ENCODE peak calls at places on chromosomes 1 and 21, in four cellular contexts. One of them, this sample, is unnamed.

GRCh38 chr1:103239034-103239433 is 130.7 kb upstream of the COL11A1 start:
- DNase-seq in K562: no peak
- DNase-seq in HepG2: no peak
- DNase-seq in HCT116: no peak
- DNase-seq in this sample: no peak

GRCh38 chr1:214665606-214666110 is 62.7 kb downstream of the CENPF start:
- DNase-seq in HepG2: no peak
- DNase-seq in HCT116: no peak
- DNase-seq in K562: no peak
- DNase-seq in this sample: no peak

GRCh38 chr1:29341936-29342335 is 105.6 kb downstream of the PTPRU start:
- DNase-seq in K562: no peak
- DNase-seq in HepG2: no peak
- DNase-seq in HCT116: no peak
- DNase-seq in this sample: no peak

GRCh38 chr1:22760453-22760852 is 49.8 kb downstream of the EPHB2 start:
- DNase-seq in K562: no peak
- DNase-seq in HepG2: no peak
- DNase-seq in HCT116: no peak
- DNase-seq in this sample: no peak

GRCh38 chr1:161089251-161089924 is at the start of gene NECTIN4:
- DNase-seq in HCT116: no peak
- DNase-seq in HepG2: no peak
- DNase-seq in K562: no peak
- DNase-seq in this sample: no peak

GRCh38 chr21:19913995-19914394 is 1084.2 kb upstream of the NCAM2 start:
- DNase-seq in K562: no peak
- DNase-seq in HepG2: no peak
- DNase-seq in HCT116: no peak
- DNase-seq in this sample: no peak

GRCh38 chr1:29592731-29593130 is 356.4 kb downstream of the PTPRU start:
- DNase-seq in HCT116: no peak
- DNase-seq in K562: no peak
- DNase-seq in HepG2: no peak
- DNase-seq in this sample: no peak

GRCh38 chr1:184025242-184025675 is 12.3 kb downstream of the COLGALT2 start:
- DNase-seq in HepG2: peak; percentile 80
- DNase-seq in K562: no peak
- DNase-seq in HCT116: no peak
- DNase-seq in this sample: no peak

GRCh38 chr1:180282401-180282800 is 52.3 kb downstream of the LHX4 start:
- DNase-seq in HCT116: no peak
- DNase-seq in HepG2: no peak
- DNase-seq in K562: no peak
- DNase-seq in this sample: no peak

GRCh38 chr1:71030021-71030420 is 17.6 kb downstream of the PTGER3 start:
- DNase-seq in HCT116: no peak
- DNase-seq in K562: no peak
- DNase-seq in HepG2: no peak
- DNase-seq in this sample: no peak

GRCh38 chr1:64302971-64303370 is 99.5 kb downstream of the UBE2U start:
- DNase-seq in HCT116: no peak
- DNase-seq in K562: no peak
- DNase-seq in HepG2: no peak
- DNase-seq in this sample: no peak

GRCh38 chr1:153849487-153850185 is 73.1 kb downstream of the GATAD2B start:
- DNase-seq in HepG2: no peak
- DNase-seq in HCT116: no peak
- DNase-seq in K562: no peak
- DNase-seq in this sample: no peak

GRCh38 chr21:36627242-36627641 is 71.7 kb upstream of the SIM2 start:
- DNase-seq in HCT116: no peak
- DNase-seq in HepG2: no peak
- DNase-seq in K562: no peak
- DNase-seq in this sample: no peak

GRCh38 chr1:24888971-24889670 is 41.0 kb downstream of the RUNX3 start:
- DNase-seq in K562: no peak
- DNase-seq in HepG2: no peak
- DNase-seq in HCT116: no peak
- DNase-seq in this sample: no peak

GRCh38 chr1:97693601-97694000 is 227.2 kb downstream of the DPYD start:
- DNase-seq in HepG2: no peak
- DNase-seq in HCT116: no peak
- DNase-seq in K562: no peak
- DNase-seq in this sample: no peak

GRCh38 chr1:30758785-30759380 is 1.3 kb upstream of the LAPTM5 start:
- DNase-seq in HCT116: peak; percentile 42
- DNase-seq in K562: peak; percentile 71
- DNase-seq in HepG2: no peak
- DNase-seq in this sample: no peak

GRCh38 chr1:109717729-109718128 is 5.7 kb downstream of the GSTM5 start:
- DNase-seq in HepG2: no peak
- DNase-seq in K562: no peak
- DNase-seq in HCT116: no peak
- DNase-seq in this sample: no peak

GRCh38 chr1:162835157-162835899 is 25.6 kb downstream of the CCDC190 start:
- DNase-seq in K562: no peak
- DNase-seq in HCT116: no peak
- DNase-seq in HepG2: no peak
- DNase-seq in this sample: no peak

GRCh38 chr1:212944209-212944901 is 6.0 kb upstream of the VASH2 start:
- DNase-seq in HCT116: no peak
- DNase-seq in HepG2: no peak
- DNase-seq in K562: no peak
- DNase-seq in this sample: no peak

GRCh38 chr1:232873931-232874330 is 68.7 kb downstream of the MAP10 start:
- DNase-seq in K562: no peak
- DNase-seq in HepG2: no peak
- DNase-seq in HCT116: no peak
- DNase-seq in this sample: no peak

GRCh38 chr1:32984090-32984828 is 19.6 kb upstream of the RNF19B start:
- DNase-seq in K562: no peak
- DNase-seq in HCT116: no peak
- DNase-seq in HepG2: no peak
- DNase-seq in this sample: no peak

GRCh38 chr1:32980080-32980479 is 15.5 kb upstream of the RNF19B start:
- DNase-seq in K562: no peak
- DNase-seq in HCT116: no peak
- DNase-seq in HepG2: no peak
- DNase-seq in this sample: no peak

GRCh38 chr1:32978854-32979253 is 14.2 kb upstream of the RNF19B start:
- DNase-seq in HCT116: no peak
- DNase-seq in HepG2: no peak
- DNase-seq in K562: no peak
- DNase-seq in this sample: no peak

GRCh38 chr1:32983039-32983438 is 18.4 kb upstream of the RNF19B start:
- DNase-seq in K562: no peak
- DNase-seq in HCT116: no peak
- DNase-seq in HepG2: no peak
- DNase-seq in this sample: no peak

DNA sequence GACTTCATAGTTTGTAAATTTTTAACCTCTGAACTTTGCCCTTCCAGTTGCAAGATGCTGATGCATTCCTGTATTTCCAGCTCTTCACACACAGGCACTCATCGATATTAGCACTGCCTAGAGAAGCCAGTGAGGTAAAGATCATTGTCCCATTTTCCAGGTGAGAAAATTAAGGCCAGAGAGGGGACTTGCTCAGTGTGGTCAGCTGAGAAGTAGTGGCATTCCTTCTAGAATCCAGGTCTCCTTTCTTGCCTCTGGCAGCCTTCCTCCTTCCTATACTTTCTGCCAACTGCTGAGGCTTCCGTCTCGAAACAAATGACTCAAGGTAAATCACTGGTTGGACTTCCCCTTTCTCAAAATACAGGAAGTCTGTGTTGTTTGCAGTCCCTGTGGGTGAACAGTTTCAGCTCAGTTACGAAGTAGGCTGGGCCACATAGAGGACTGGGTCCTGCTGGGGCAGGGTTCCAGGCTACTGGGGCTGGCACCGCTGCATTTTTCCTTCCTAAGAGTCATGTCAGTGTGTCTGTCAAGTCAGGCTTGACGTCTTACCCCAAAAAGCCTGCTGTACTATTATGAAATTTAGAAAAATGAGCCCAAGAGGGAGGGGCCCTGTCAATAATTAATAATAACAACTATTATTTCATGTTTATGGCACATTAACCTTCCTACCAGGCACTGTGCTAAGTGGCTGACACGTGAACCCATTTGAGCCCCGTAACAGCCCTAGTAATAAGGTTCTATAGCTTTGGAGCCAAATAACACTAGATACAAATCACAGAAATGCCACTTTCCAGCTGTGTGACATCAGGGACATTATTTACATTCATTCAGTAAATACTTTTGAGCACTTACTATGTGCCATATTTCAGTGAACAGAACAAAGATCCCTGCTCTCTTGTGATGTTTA is 16.6 kb upstream of the RNF19B start:
- DNase-seq in K562: no peak
- DNase-seq in HepG2: no peak
- DNase-seq in HCT116: no peak
- DNase-seq in this sample: peak; percentile 89
- TF ChIP-seq TCF7L2 in K562: no peak
- TF ChIP-seq TCF7L2 in HepG2: no peak
- TF ChIP-seq TCF7L2 in HCT116: no peak
- TF ChIP-seq TCF7L2 in this sample: no peak

DNA sequence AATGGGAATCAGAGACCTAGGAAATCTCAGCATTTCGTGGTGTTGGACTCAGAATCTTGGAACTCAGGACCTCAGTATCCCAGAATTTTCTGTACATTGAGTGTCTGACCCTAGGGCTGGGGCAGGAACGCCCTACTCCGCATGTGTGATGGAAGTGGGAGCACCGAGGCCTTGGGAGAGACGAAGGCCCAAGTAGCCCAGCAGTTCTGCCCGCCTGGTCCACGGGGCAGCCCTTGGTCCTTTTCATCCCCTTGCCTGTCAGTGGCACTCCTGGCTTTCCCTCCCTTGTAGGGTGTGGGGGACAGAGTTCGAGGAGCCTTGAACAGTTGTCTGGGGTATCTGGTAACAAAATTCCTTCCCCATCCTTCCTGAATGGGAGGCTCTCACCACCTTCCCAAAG is 10.2 kb downstream of the A3GALT2 start:
- DNase-seq in K562: no peak
- DNase-seq in HepG2: no peak
- DNase-seq in HCT116: no peak
- DNase-seq in this sample: no peak
- TF ChIP-seq SIN3A in K562: no peak
- TF ChIP-seq SIN3A in HepG2: no peak
- TF ChIP-seq SIN3A in HCT116: no peak
- TF ChIP-seq SIN3A in this sample: no peak

GRCh38 chr1:223271085-223271781 is 92.7 kb downstream of the SUSD4 start:
- DNase-seq in HepG2: no peak
- DNase-seq in K562: no peak
- DNase-seq in HCT116: no peak
- DNase-seq in this sample: no peak

GRCh38 chr1:223269006-223269405 is 95.0 kb downstream of the SUSD4 start:
- DNase-seq in HepG2: peak; percentile 2
- DNase-seq in HCT116: no peak
- DNase-seq in K562: no peak
- DNase-seq in this sample: no peak

GRCh38 chr1:223270155-223270554 is 93.8 kb downstream of the SUSD4 start:
- DNase-seq in K562: no peak
- DNase-seq in HepG2: no peak
- DNase-seq in HCT116: no peak
- DNase-seq in this sample: no peak

GRCh38 chr1:223276029-223276428 is 87.9 kb downstream of the SUSD4 start:
- DNase-seq in HCT116: no peak
- DNase-seq in HepG2: no peak
- DNase-seq in K562: no peak
- DNase-seq in this sample: no peak

GRCh38 chr1:223273511-223273910 is 90.5 kb downstream of the SUSD4 start:
- DNase-seq in HepG2: no peak
- DNase-seq in K562: no peak
- DNase-seq in HCT116: no peak
- DNase-seq in this sample: no peak
- TF ChIP-seq TCF7L2 in HepG2: no peak
- TF ChIP-seq TCF7L2 in K562: no peak
- TF ChIP-seq TCF7L2 in HCT116: no peak
- TF ChIP-seq TCF7L2 in this sample: no peak

DNA sequence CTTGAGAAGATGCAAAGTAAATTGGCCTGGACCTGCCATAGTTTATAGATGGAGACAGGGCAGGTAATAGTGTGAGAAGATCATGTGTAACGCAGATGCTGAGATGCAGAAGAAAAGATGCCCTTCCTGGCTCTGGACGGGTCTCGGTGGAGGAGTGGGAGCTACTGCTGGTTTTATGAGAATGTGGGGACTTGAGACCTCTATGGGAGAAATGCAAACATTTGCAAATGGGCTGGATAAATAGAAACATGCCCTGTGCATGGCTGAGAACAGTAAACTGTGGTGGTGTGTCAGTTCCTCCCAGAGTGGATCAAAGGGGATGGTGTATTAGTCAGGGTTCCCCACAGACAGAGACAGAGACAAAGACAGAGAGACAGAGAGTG is 21.9 kb downstream of the UBASH3A start:
- DNase-seq in HepG2: no peak
- DNase-seq in HCT116: no peak
- DNase-seq in K562: no peak
- DNase-seq in this sample: no peak
- TF ChIP-seq SIN3A in HepG2: no peak
- TF ChIP-seq SIN3A in HCT116: no peak
- TF ChIP-seq SIN3A in K562: no peak
- TF ChIP-seq SIN3A in this sample: no peak

DNA sequence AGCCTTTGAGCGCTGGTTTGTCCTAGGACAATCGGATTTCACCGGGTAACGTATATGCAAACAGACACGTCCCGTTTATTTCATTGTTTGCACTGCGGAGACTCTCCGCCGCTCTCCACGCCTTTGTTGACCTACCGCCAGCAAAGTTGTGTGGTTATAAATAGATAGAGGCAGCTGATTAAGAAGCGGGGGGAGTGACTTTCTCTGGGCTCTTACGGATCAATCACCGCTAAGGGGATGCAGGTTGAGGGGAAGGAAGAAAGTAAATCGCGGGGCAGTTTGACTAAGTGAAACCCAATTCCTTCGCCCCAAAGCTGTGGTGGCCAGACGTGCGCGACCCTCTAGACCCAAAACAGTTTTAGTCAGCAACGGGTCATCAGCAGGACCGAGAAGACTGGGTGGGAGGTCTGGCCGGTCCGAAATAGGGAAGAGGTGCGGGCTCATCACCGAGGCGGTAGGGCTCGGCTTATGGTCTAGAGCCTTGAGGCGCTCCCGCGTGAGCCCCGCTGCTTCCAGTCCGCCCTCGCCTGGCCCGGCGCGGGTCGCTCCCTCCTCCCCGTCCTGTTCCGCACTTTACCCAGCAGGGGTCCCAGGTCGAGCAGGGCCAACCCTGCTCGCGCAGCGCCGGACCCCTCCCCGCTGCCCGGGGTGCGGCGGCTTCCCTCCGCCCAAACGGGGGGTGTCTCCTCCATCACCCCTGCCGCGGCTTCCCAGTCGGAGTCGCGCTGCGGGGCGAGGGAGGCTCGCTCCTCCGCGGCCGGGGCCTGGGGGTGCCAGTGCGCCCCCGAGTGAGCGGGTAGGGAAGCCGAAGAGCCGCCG is 120.8 kb upstream of the RRP15 start:
- DNase-seq in K562: no peak
- DNase-seq in HepG2: peak; percentile 18
- DNase-seq in HCT116: no peak
- DNase-seq in this sample: no peak
- TF ChIP-seq TCF7L2 in K562: no peak
- TF ChIP-seq TCF7L2 in HepG2: no peak
- TF ChIP-seq TCF7L2 in HCT116: no peak
- TF ChIP-seq TCF7L2 in this sample: no peak

This sample was measured in Panc1.